ENCODE peak calls at places on chromosomes 1 and 21, in six cellular contexts. S is IMR-90, J is HCT116, M is SK-N-SH, O is K562, N is HepG2. X is an unnamed sample.
A peak's percentile ranks its signal among the peaks of the same experiment; 100 is the strongest.

GRCh38 chr1:5727871-5728643 is 264.2 kb downstream of the NPHP4 start:
- DNase-seq in S (no peak), J (no peak), M (no peak), O (no peak), N (no peak), X (no peak)

GRCh38 chr21:37385179-37385765 is 18.7 kb downstream of the DYRK1A start:
- DNase-seq in S (no peak), J (no peak), M (no peak), O (no peak), N (no peak), X (no peak)

GRCh38 chr1:93707956-93708355 is 26.3 kb upstream of the BCAR3 start:
- DNase-seq in S (no peak), J (no peak), M (no peak), O (no peak), N (no peak), X (no peak)

GRCh38 chr21:25862596-25862995 is 127.8 kb downstream of the GABPA start:
- DNase-seq in S (peak; percentile 39), J (peak; percentile 18), M (no peak), O (peak; percentile 40), N (peak; percentile 12), X (no peak)

GRCh38 chr1:189628857-189629256 is 848.8 kb downstream of the BRINP3 start:
- DNase-seq in S (no peak), J (no peak), M (no peak), O (no peak), N (no peak), X (no peak)

GRCh38 chr1:17611991-17612390 is 72.5 kb downstream of the ARHGEF10L start:
- DNase-seq in S (peak; percentile 77), J (no peak), M (no peak), O (no peak), N (no peak), X (no peak)

GRCh38 chr1:1081311-1082238 is 7.5 kb upstream of the RNF223 start:
- DNase-seq in S (no peak), J (no peak), M (peak; percentile 21), O (no peak), N (no peak), X (no peak)

GRCh38 chr1:42757892-42758275 is 8.9 kb downstream of the P3H1 start:
- DNase-seq in S (no peak), J (no peak), M (no peak), O (no peak), N (no peak), X (no peak)

GRCh38 chr1:50981741-50982140 is 11.7 kb downstream of the CDKN2C start:
- DNase-seq in S (no peak), J (no peak), M (peak; percentile 22), O (no peak), N (no peak), X (no peak)

GRCh38 chr1:6888268-6888667 is 103.0 kb downstream of the CAMTA1 start:
- DNase-seq in S (peak; percentile 64), J (no peak), M (no peak), O (no peak), N (no peak), X (no peak)

GRCh38 chr1:168811213-168811612 is 82.2 kb upstream of the DPT start:
- DNase-seq in S (no peak), J (no peak), M (no peak), O (no peak), N (peak; percentile 52), X (no peak)

GRCh38 chr1:168676029-168676812 is 52.8 kb downstream of the DPT start:
- DNase-seq in S (no peak), J (no peak), M (no peak), O (no peak), N (no peak), X (no peak)

GRCh38 chr1:209490013-209490412 is 93.5 kb upstream of the CAMK1G start:
- DNase-seq in S (peak; percentile 25), J (no peak), M (peak; percentile 18), O (no peak), N (no peak), X (no peak)

GRCh38 chr1:221315330-221315729 is 426.6 kb downstream of the DUSP10 start:
- DNase-seq in S (peak; percentile 81), J (no peak), M (no peak), O (no peak), N (no peak), X (no peak)
- TF ChIP-seq RAD21 in S (no peak), J (no peak), M (no peak), O (no peak), N (no peak), X (no peak)

GRCh38 chr1:145425436-145426029 is at the start of gene NBPF20:
- DNase-seq in S (peak; percentile 40), J (peak; percentile 39), M (peak; percentile 90), O (peak; percentile 88), N (peak; percentile 72), X (peak; percentile 36)
- H3K9ac ChIP-seq in S (peak within 1 kb of the TSS; percentile 70), J (peak within 1 kb of the TSS; percentile 58), M (peak within 1 kb of the TSS; percentile 54), O (peak within 1 kb of the TSS; percentile 91), N (peak within 1 kb of the TSS; percentile 64), X (no peak within 1 kb of the TSS)

DNA sequence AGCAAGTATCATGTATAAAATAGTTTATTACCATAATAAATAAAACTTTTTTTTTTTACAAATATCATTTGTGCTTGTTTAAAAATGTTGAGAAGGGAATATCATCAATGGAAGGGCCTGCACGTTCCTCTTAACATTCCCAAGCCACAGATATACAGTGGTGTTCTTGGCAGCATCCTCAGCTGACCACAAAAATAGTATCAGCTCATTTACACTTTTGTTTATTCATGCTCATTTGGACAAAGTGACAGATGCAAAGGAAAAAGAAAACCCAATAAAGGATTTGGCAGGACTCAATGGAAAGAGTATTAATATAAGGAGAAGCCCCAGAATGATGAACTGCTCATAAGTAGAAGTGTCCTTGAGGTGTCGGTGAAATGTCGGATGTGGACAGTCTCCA is 349.6 kb downstream of the HHAT start:
- DNase-seq in S (no peak), J (no peak), M (no peak), O (no peak), N (no peak), X (no peak)
- TF ChIP-seq RAD21 in S (no peak), J (no peak), M (no peak), O (no peak), N (no peak), X (no peak)

GRCh38 chr1:196603651-196604050 is 4.6 kb downstream of the KCNT2 start:
- DNase-seq in S (no peak), J (no peak), M (no peak), O (no peak), N (no peak), X (no peak)

GRCh38 chr1:196608401-196609113 is at the start of gene KCNT2:
- DNase-seq in S (peak; percentile 29), J (no peak), M (peak; percentile 90), O (peak; percentile 22), N (no peak), X (peak; percentile 93)

GRCh38 chr1:196607940-196608339 is 300 bp downstream of the KCNT2 start:
- DNase-seq in S (no peak), J (no peak), M (peak; percentile 32), O (no peak), N (no peak), X (no peak)

GRCh38 chr1:196611873-196612272 is 3.6 kb upstream of the KCNT2 start:
- DNase-seq in S (no peak), J (no peak), M (no peak), O (no peak), N (no peak), X (no peak)

DNA sequence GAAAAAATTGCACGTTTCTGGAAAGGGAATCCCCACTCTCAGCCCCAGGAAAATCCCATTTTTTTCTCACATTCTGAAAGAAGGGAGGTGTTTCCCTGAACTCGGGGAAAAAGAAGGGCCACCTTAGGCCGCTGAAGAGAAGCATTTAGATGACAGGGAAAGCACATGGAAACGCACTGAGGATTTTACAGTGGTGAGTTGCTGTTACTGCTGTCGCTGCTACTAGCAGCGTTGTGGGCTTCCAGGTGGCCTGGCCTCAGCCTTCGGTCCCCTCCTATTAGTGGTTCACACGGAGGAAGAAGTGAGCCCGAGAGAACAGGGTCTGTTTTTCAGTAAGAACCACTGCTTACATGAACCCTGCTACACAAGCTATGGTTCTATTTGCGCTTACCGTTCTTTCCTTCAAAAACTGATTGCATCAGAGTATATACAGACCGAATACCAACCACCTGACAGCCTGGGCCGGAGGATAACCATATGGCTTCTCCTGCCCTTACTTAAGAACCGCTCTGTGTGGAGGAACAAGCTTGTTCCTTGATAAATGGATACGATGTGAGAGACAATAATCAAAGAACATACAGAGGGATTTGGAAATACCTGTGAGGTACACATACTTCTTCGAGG is 986 bp upstream of the KCNT2 start:
- DNase-seq in S (peak; percentile 11), J (no peak), M (peak; percentile 43), O (no peak), N (peak; percentile 1), X (peak; percentile 13)
- H3K9ac ChIP-seq in S (no peak overlapping the region), J (no peak overlapping the region), M (no peak overlapping the region), O (no peak overlapping the region), N (no peak overlapping the region), X (peak overlapping the region; percentile 82)

GRCh38 chr21:42213082-42213774 is 5.7 kb upstream of the ABCG1 start:
- DNase-seq in S (no peak), J (no peak), M (no peak), O (no peak), N (no peak), X (no peak)
- TF ChIP-seq RAD21 in S (no peak), J (no peak), M (no peak), O (no peak), N (no peak), X (no peak)

GRCh38 chr1:214551052-214551435 is 358 bp downstream of the PTPN14 start:
- DNase-seq in S (no peak), J (no peak), M (peak; percentile 75), O (no peak), N (no peak), X (no peak)
- H3K9ac ChIP-seq in S (peak overlapping the region; percentile 93), J (peak overlapping the region; percentile 98), M (peak overlapping the region; percentile 95), O (no peak overlapping the region), N (peak overlapping the region; percentile 80), X (peak overlapping the region; percentile 90)

GRCh38 chr1:3684031-3684430 is 31.7 kb downstream of the TP73 start:
- DNase-seq in S (no peak), J (no peak), M (no peak), O (peak; percentile 74), N (no peak), X (peak; percentile 93)

GRCh38 chr1:3681898-3682806 is 29.8 kb downstream of the TP73 start:
- DNase-seq in S (no peak), J (no peak), M (no peak), O (no peak), N (no peak), X (no peak)

GRCh38 chr1:3685229-3685628 is 32.9 kb downstream of the TP73 start:
- DNase-seq in S (no peak), J (no peak), M (no peak), O (no peak), N (no peak), X (no peak)

GRCh38 chr1:3681231-3681897 is 29.0 kb downstream of the TP73 start:
- DNase-seq in S (no peak), J (no peak), M (no peak), O (no peak), N (no peak), X (no peak)

DNA sequence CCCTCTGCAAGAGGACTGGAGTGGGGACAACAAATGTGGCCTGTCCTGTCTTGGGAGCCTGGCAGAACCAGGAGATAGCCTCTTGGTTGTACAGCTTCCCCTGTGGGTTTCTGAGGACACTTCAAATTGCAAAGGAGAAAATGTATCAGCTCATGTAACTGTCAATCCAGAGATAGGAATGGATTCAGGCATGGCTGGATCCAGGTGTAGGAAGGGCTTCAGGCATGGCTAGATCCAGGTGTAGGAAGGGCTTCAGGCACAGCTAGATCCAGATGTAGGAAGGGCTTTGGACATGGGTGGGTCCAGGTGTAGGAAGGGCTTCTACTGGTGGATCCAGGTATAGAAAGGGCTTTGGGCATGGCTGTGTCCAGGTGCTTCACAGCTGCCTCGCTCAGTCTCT is 30.9 kb downstream of the TP73 start:
- DNase-seq in S (no peak), J (no peak), M (no peak), O (no peak), N (no peak), X (no peak)
- TF ChIP-seq RAD21 in S (no peak), J (no peak), M (no peak), O (no peak), N (no peak), X (no peak)

GRCh38 chr1:54888080-54888733 is 1.2 kb upstream of the DHCR24 start:
- DNase-seq in S (no peak), J (no peak), M (no peak), O (no peak), N (peak; percentile 99), X (no peak)
- H3K9ac ChIP-seq in S (no peak overlapping the region), J (peak overlapping the region; percentile 71), M (no peak overlapping the region), O (peak overlapping the region; percentile 95), N (peak overlapping the region; percentile 98), X (peak overlapping the region; percentile 41)

X was measured in H1.